ENCODE peak calls at places on chromosome 4, in eight cellular contexts. N is body of pancreas; M is EL; D is COLO829; U is lower leg skin; H is activated naive CD4-positive, alpha-beta T cell treated with Interleukin-2 at 50 U/mL for 16 hours; Q is C1 segment of cervical spinal cord; F is cardiac muscle cell. J is an unnamed sample.

GRCh38 chr4:15811703-15812325 is 33.7 kb downstream of the CD38 start:
- DNase-seq in H (no peak), M (no peak), Q (no peak), U (no peak), N (no peak), F (peak), D (no peak), J (peak)

GRCh38 chr4:187550256-187550950 is 445.2 kb upstream of the ZFP42 start:
- DNase-seq in N (no peak), F (no peak), U (no peak), H (no peak), M (peak), D (no peak), Q (no peak), J (no peak)

GRCh38 chr4:54237770-54238169 is 8.7 kb downstream of the PDGFRA start:
- DNase-seq in N (no peak), U (no peak), F (no peak), D (no peak), M (no peak), Q (no peak), H (no peak), J (no peak)

GRCh38 chr4:42391981-42392380 is 5.3 kb upstream of the SHISA3 start:
- DNase-seq in M (no peak), Q (no peak), N (no peak), H (no peak), F (no peak), D (no peak), U (no peak), J (no peak)

GRCh38 chr4:5459236-5459635 is 249.1 kb downstream of the EVC2 start:
- DNase-seq in Q (no peak), N (no peak), H (no peak), D (no peak), M (no peak), F (no peak), U (peak), J (no peak)

GRCh38 chr4:80678413-80678812 is 342.9 kb downstream of the CFAP299 start:
- DNase-seq in D (no peak), M (no peak), F (no peak), H (no peak), N (no peak), U (no peak), Q (no peak), J (no peak)

GRCh38 chr4:138053601-138054322 is 188.4 kb downstream of the SLC7A11 start:
- DNase-seq in N (no peak), M (peak), D (peak), Q (no peak), F (peak), U (no peak), H (no peak), J (no peak)

GRCh38 chr4:125198916-125199315 is 115.8 kb upstream of the FAT4 start:
- DNase-seq in N (no peak), D (no peak), H (no peak), U (no peak), F (peak), Q (no peak), M (peak), J (no peak)

GRCh38 chr4:158277558-158277957 is 67.3 kb downstream of the TMEM144 start:
- DNase-seq in M (no peak), F (no peak), U (no peak), Q (no peak), N (no peak), D (no peak), H (no peak), J (no peak)

GRCh38 chr4:7043521-7044414 is 596 bp downstream of the TADA2B start:
- DNase-seq in U (peak), F (peak), Q (no peak), N (peak), H (peak), M (peak), D (peak), J (peak)

GRCh38 chr4:16007471-16008095 is 44.6 kb upstream of the FGFBP2 start:
- DNase-seq in H (no peak), F (no peak), M (no peak), D (no peak), U (no peak), N (no peak), Q (no peak), J (no peak)

GRCh38 chr4:148852092-148852699 is 410.0 kb upstream of the NR3C2 start:
- DNase-seq in D (no peak), Q (no peak), M (no peak), F (peak), N (no peak), H (no peak), U (no peak), J (no peak)

GRCh38 chr4:101527186-101527585 is 179.9 kb upstream of the PPP3CA start:
- DNase-seq in Q (no peak), M (peak), U (no peak), F (no peak), H (peak), N (no peak), D (no peak), J (no peak)

GRCh38 chr4:69095301-69095731 is 958 bp upstream of the UGT2B7 start:
- DNase-seq in N (no peak), F (no peak), D (peak), Q (no peak), M (peak), H (no peak), U (no peak), J (no peak)

GRCh38 chr4:75254745-75255144 is 259.5 kb downstream of the RCHY1 start:
- DNase-seq in D (peak), H (no peak), N (no peak), M (no peak), F (peak), Q (no peak), U (no peak), J (no peak)

GRCh38 chr4:77308843-77309242 is 151.8 kb downstream of the CCNG2 start:
- DNase-seq in F (peak), U (no peak), D (peak), M (peak), N (no peak), Q (no peak), H (no peak), J (no peak)

GRCh38 chr4:31613946-31614623 is 893.9 kb downstream of the PCDH7 start:
- DNase-seq in M (no peak), D (no peak), F (no peak), Q (no peak), U (no peak), H (no peak), N (no peak), J (no peak)

GRCh38 chr4:118280501-118281218 is 72.1 kb downstream of the PRSS12 start:
- DNase-seq in H (peak), F (peak), U (no peak), M (peak), D (peak), N (peak), Q (no peak), J (peak)